ENCODE peak calls at places on chromosomes 6 and 20, in seven cellular contexts. Y is ovary, G is prostate gland, W is K562, O is HepG2, E is esophagus squamous epithelium, U is right lobe of liver. N is an unnamed sample.

GRCh38 chr6:113644861-113645575 is 212.1 kb upstream of the MARCKS start:
- DNase-seq in Y (no peak), G (no peak), W (no peak), O (peak), E (no peak), U (no peak), N (no peak)

GRCh38 chr6:51559059-51559458 is 528.4 kb downstream of the PKHD1 start:
- DNase-seq in Y (no peak), G (no peak), W (no peak), O (peak), E (no peak), U (peak), N (no peak)

GRCh38 chr20:16816192-16816591 is 68.0 kb downstream of the OTOR start:
- DNase-seq in Y (no peak), G (no peak), W (no peak), O (no peak), E (no peak), U (no peak), N (no peak)

GRCh38 chr20:53827996-53828672 is 234.5 kb upstream of the ZNF217 start:
- DNase-seq in Y (no peak), G (peak), W (no peak), O (no peak), E (no peak), U (peak), N (no peak)

GRCh38 chr6:105235155-105235554 is 55.3 kb upstream of the POPDC3 start:
- DNase-seq in Y (no peak), G (no peak), W (no peak), O (no peak), E (no peak), U (no peak), N (no peak)

GRCh38 chr6:74651948-74652347 is 553.9 kb downstream of the COL12A1 start:
- DNase-seq in Y (no peak), G (no peak), W (no peak), O (no peak), E (no peak), U (no peak), N (no peak)

GRCh38 chr6:106751501-106752252 is 122.3 kb downstream of the QRSL1 start:
- DNase-seq in Y (no peak), G (no peak), W (no peak), O (no peak), E (no peak), U (peak), N (peak)

GRCh38 chr6:74447013-74447412 is 751.0 kb downstream of the CD109 start:
- DNase-seq in Y (no peak), G (no peak), W (no peak), O (no peak), E (no peak), U (no peak), N (no peak)

GRCh38 chr6:1387632-1388031 is 1.7 kb upstream of the FOXF2 start:
- DNase-seq in Y (no peak), G (no peak), W (no peak), O (no peak), E (no peak), U (no peak), N (no peak)

GRCh38 chr6:117776441-117776840 is 101.2 kb downstream of the NUS1 start:
- DNase-seq in Y (no peak), G (no peak), W (peak), O (peak), E (no peak), U (no peak), N (no peak)

GRCh38 chr20:39070484-39071231 is 108.5 kb downstream of the DHX35 start:
- DNase-seq in Y (no peak), G (no peak), W (no peak), O (peak), E (no peak), U (no peak), N (peak)

GRCh38 chr6:21873562-21873961 is 280.0 kb downstream of the SOX4 start:
- DNase-seq in Y (no peak), G (no peak), W (no peak), O (no peak), E (no peak), U (no peak), N (no peak)

GRCh38 chr20:40134176-40134575 is 554.9 kb downstream of the MAFB start:
- DNase-seq in Y (no peak), G (no peak), W (no peak), O (no peak), E (no peak), U (no peak), N (no peak)

GRCh38 chr20:37007898-37008649 is 56.6 kb upstream of the SAMHD1 start:
- DNase-seq in Y (no peak), G (no peak), W (no peak), O (peak), E (no peak), U (no peak), N (no peak)

GRCh38 chr20:44800398-44801046 is 9.8 kb downstream of the RIMS4 start:
- DNase-seq in Y (no peak), G (no peak), W (peak), O (peak), E (no peak), U (no peak), N (no peak)

GRCh38 chr6:145017516-145017915 is 717.8 kb downstream of the EPM2A start:
- DNase-seq in Y (no peak), G (no peak), W (no peak), O (no peak), E (no peak), U (no peak), N (no peak)

GRCh38 chr6:145015739-145016558 is 719.4 kb downstream of the EPM2A start:
- DNase-seq in Y (no peak), G (no peak), W (no peak), O (no peak), E (no peak), U (no peak), N (peak)

GRCh38 chr6:145020114-145020513 is 715.2 kb downstream of the EPM2A start:
- DNase-seq in Y (no peak), G (no peak), W (no peak), O (no peak), E (no peak), U (no peak), N (no peak)

GRCh38 chr6:145018027-145018426 is 717.3 kb downstream of the EPM2A start:
- DNase-seq in Y (no peak), G (no peak), W (no peak), O (no peak), E (no peak), U (no peak), N (no peak)

GRCh38 chr6:145017051-145017450 is 718.3 kb downstream of the EPM2A start:
- DNase-seq in Y (no peak), G (no peak), W (no peak), O (no peak), E (no peak), U (no peak), N (no peak)
- TF ChIP-seq POLR2A in Y (no peak), G (no peak), W (no peak), O (no peak), E (no peak), U (no peak), N (no peak)

DNA sequence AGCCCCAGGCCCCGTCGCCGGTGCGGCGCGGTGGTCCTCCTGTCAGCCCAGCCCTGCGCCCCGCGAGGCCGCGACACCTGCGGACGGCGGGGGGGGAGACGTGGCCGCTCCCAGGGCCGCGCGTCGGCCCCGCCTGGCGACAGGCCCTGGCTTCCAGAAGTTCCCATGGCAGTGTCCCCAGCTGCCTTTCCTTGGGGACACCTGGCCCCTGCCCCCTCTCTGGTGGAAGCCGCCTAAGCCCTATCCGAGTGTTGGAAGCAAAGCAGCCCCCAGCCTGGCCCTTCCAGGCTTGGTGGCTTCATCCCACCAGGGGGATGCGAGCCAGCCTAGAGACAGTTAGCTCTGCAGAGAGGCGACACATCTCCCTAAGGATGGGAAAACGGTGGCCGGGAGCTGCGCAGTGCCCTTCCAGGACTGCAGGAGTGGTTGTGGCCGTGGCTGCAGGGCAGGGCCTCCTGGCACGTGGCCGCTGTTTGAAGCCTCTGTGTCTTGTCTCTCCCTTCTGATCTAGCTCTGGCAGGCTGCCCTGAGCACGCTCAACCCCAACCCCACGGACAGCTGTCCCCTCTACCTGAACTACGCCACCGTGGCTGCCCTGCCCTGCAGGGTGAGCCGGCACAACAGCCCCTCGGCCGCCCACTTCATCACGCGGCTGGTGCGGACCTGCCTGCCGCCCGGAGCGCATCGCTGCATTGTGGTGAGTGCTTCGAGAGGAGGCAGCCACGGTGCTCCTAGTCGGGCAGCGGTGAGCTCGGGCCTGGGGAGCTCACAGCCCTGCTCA is 816 bp downstream of the NPEPL1 start:
- DNase-seq in Y (peak), G (no peak), W (no peak), O (no peak), E (no peak), U (no peak), N (no peak)
- TF ChIP-seq POLR2A in Y (no peak), G (no peak), W (no peak), O (no peak), E (no peak), U (no peak), N (no peak)

DNA sequence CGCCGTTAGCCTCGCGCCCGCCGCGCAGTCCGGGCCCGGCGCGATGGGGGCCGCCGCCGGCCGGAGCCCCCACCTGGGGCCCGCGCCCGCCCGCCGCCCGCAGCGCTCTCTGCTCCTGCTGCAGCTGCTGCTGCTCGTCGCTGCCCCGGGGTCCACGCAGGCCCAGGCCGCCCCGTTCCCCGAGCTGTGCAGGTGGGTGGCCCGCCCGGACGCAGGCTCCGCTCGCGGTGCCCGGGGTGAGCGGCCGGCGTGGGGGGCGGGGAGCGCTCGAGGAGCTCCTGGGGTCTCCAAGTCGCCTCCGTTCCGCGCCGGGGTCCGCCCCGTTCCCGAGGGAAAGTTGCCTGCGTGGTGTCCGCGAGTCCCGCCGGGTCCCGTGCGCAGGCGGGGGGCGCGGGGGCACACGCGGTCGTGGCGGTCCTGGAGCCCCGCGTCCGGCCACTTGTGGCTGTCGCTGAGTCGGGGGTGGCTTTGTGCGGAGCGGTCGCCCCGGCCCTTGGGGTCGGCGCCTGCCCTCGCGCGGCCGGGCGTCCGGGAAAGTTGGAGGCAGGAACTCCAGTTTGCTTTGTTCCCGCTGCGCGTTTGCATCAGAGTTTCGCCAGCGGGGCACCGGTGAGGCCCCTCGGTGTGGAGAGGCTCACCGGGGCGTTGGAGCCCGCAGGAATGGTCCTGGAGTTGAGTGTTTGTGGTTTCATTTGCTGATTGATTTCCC is 476 bp downstream of the IGF2R start:
- DNase-seq in Y (peak), G (peak), W (no peak), O (no peak), E (no peak), U (peak), N (no peak)
- TF ChIP-seq POLR2A in Y (no peak), G (no peak), W (no peak), O (no peak), E (no peak), U (no peak), N (no peak)

GRCh38 chr6:6723792-6724318 is 135.3 kb downstream of the LY86 start:
- DNase-seq in Y (no peak), G (no peak), W (no peak), O (peak), E (no peak), U (no peak), N (no peak)
- TF ChIP-seq POLR2A in Y (no peak), G (no peak), W (no peak), O (no peak), E (no peak), U (no peak), N (no peak)

GRCh38 chr6:139027620-139028182 is 844 bp upstream of the ABRACL start:
- DNase-seq in Y (no peak), G (no peak), W (no peak), O (no peak), E (no peak), U (peak), N (peak)
- TF ChIP-seq POLR2A in Y (no peak), G (no peak), W (no peak), O (no peak), E (no peak), U (peak), N (no peak)

GRCh38 chr20:50930139-50931047 is 844 bp downstream of the ADNP start:
- DNase-seq in Y (peak), G (no peak), W (peak), O (no peak), E (no peak), U (peak), N (no peak)

GRCh38 chr20:50932881-50933280 is 1.6 kb upstream of the ADNP start:
- DNase-seq in Y (no peak), G (no peak), W (no peak), O (no peak), E (no peak), U (no peak), N (no peak)

GRCh38 chr20:50931048-50931305 is 260 bp downstream of the ADNP start:
- DNase-seq in Y (no peak), G (no peak), W (no peak), O (no peak), E (no peak), U (no peak), N (no peak)

GRCh38 chr20:50932016-50932338 is 740 bp upstream of the ADNP start:
- DNase-seq in Y (no peak), G (no peak), W (no peak), O (no peak), E (no peak), U (no peak), N (no peak)

DNA sequence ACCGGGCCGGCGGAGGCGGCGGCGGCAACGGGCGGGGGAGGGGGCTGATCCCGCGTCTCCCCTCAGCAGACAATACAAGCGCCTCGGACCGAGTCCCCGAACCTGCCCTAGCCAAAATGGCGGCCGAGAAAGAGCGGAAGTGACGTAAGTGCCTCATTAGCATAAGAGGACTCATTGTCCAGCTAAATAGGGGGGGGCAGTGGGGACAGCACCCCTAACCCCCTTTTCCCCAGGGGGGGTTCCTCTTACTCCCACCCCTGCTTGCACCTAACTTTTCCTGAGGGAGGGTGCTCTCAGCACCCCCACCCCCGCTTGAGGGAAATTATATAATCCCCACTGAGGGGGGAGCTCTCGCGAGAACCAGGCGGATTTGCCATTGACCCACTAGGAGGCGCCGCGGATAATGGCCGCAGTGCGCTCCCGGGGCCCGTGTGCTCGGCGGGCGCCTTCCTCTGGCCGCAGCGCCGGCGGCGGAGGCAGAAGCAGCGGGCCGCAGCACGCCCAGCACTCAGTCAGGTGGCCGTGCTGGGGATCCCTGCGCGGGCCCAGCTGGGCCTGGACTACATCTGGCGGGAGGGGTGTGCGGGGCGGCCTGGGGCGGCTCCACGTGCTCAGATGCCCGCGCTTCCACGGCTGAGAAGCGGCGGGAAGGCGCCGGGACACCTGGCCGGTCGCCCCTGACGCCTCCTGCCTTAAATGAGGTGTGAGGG is at the start of gene ADNP:
- DNase-seq in Y (peak), G (peak), W (peak), O (peak), E (peak), U (peak), N (peak)
- TF ChIP-seq POLR2A in Y (peak), G (peak), W (peak), O (peak), E (peak), U (peak), N (peak)

N was measured in H54.